ENCODE peak calls at places on chromosomes 12 and 14, in six cellular contexts. One of them, this sample, is unnamed.

GRCh38 chr14:33567003-33567735 is 383.7 kb downstream of the EGLN3 start:
- DNase-seq in ovary: no peak
- DNase-seq in endothelial cell: no peak
- DNase-seq in AG04450: no peak
- DNase-seq in omental fat pad: no peak
- DNase-seq in astrocyte of the spinal cord: no peak
- DNase-seq in this sample: no peak

GRCh38 chr14:67438969-67439368 is 27.0 kb upstream of the PLEK2 start:
- DNase-seq in ovary: no peak
- DNase-seq in endothelial cell: no peak
- DNase-seq in AG04450: no peak
- DNase-seq in omental fat pad: no peak
- DNase-seq in astrocyte of the spinal cord: no peak
- DNase-seq in this sample: no peak

GRCh38 chr14:50020799-50021198 is 95.6 kb downstream of the VCPKMT start:
- DNase-seq in ovary: no peak
- DNase-seq in endothelial cell: no peak
- DNase-seq in AG04450: no peak
- DNase-seq in omental fat pad: no peak
- DNase-seq in astrocyte of the spinal cord: no peak
- DNase-seq in this sample: no peak

GRCh38 chr12:58479403-58479802 is 440.9 kb downstream of the LRIG3 start:
- DNase-seq in ovary: no peak
- DNase-seq in endothelial cell: no peak
- DNase-seq in AG04450: no peak
- DNase-seq in omental fat pad: no peak
- DNase-seq in astrocyte of the spinal cord: no peak
- DNase-seq in this sample: no peak

GRCh38 chr12:12392428-12392827 is 35.5 kb downstream of the BORCS5 start:
- DNase-seq in ovary: no peak
- DNase-seq in endothelial cell: no peak
- DNase-seq in AG04450: no peak
- DNase-seq in omental fat pad: no peak
- DNase-seq in astrocyte of the spinal cord: no peak
- DNase-seq in this sample: no peak

GRCh38 chr12:193282-193681 is 20.7 kb downstream of the SLC6A12 start:
- DNase-seq in ovary: no peak
- DNase-seq in endothelial cell: no peak
- DNase-seq in AG04450: no peak
- DNase-seq in omental fat pad: no peak
- DNase-seq in astrocyte of the spinal cord: no peak
- DNase-seq in this sample: no peak

GRCh38 chr12:11944321-11944720 is 126.4 kb upstream of the BCL2L14 start:
- DNase-seq in ovary: no peak
- DNase-seq in endothelial cell: no peak
- DNase-seq in AG04450: no peak
- DNase-seq in omental fat pad: no peak
- DNase-seq in astrocyte of the spinal cord: peak
- DNase-seq in this sample: no peak

GRCh38 chr14:58414845-58415244 is 12.5 kb downstream of the TIMM9 start:
- DNase-seq in ovary: no peak
- DNase-seq in endothelial cell: no peak
- DNase-seq in AG04450: no peak
- DNase-seq in omental fat pad: no peak
- DNase-seq in astrocyte of the spinal cord: no peak
- DNase-seq in this sample: no peak

GRCh38 chr14:54893151-54893760 is 9.4 kb downstream of the GCH1 start:
- DNase-seq in ovary: no peak
- DNase-seq in endothelial cell: peak
- DNase-seq in AG04450: peak
- DNase-seq in omental fat pad: no peak
- DNase-seq in astrocyte of the spinal cord: peak
- DNase-seq in this sample: no peak

GRCh38 chr12:96201272-96202227 is 7.4 kb downstream of the ELK3 start:
- DNase-seq in ovary: no peak
- DNase-seq in endothelial cell: no peak
- DNase-seq in AG04450: no peak
- DNase-seq in omental fat pad: no peak
- DNase-seq in astrocyte of the spinal cord: no peak
- DNase-seq in this sample: no peak

GRCh38 chr12:69688496-69689427 is 10.3 kb downstream of the BEST3 start:
- DNase-seq in ovary: peak
- DNase-seq in endothelial cell: peak
- DNase-seq in AG04450: peak
- DNase-seq in omental fat pad: peak
- DNase-seq in astrocyte of the spinal cord: peak
- DNase-seq in this sample: no peak

GRCh38 chr14:55874785-55875184 is 243.4 kb upstream of the PELI2 start:
- DNase-seq in ovary: no peak
- DNase-seq in endothelial cell: no peak
- DNase-seq in AG04450: no peak
- DNase-seq in omental fat pad: no peak
- DNase-seq in astrocyte of the spinal cord: no peak
- DNase-seq in this sample: no peak

GRCh38 chr12:122867701-122868461 is 28.0 kb downstream of the VPS37B start:
- DNase-seq in ovary: no peak
- DNase-seq in endothelial cell: peak
- DNase-seq in AG04450: no peak
- DNase-seq in omental fat pad: no peak
- DNase-seq in astrocyte of the spinal cord: no peak
- DNase-seq in this sample: no peak

GRCh38 chr14:90839024-90839888 is 23.0 kb upstream of the TTC7B start:
- DNase-seq in ovary: peak
- DNase-seq in endothelial cell: no peak
- DNase-seq in AG04450: no peak
- DNase-seq in omental fat pad: no peak
- DNase-seq in astrocyte of the spinal cord: peak
- DNase-seq in this sample: no peak

GRCh38 chr14:55297611-55298323 is 26.5 kb downstream of the FBXO34 start:
- DNase-seq in ovary: no peak
- DNase-seq in endothelial cell: no peak
- DNase-seq in AG04450: no peak
- DNase-seq in omental fat pad: no peak
- DNase-seq in astrocyte of the spinal cord: no peak
- DNase-seq in this sample: no peak

GRCh38 chr12:119631930-119632678 is 35.8 kb upstream of the PRKAB1 start:
- DNase-seq in ovary: no peak
- DNase-seq in endothelial cell: no peak
- DNase-seq in AG04450: no peak
- DNase-seq in omental fat pad: no peak
- DNase-seq in astrocyte of the spinal cord: peak
- DNase-seq in this sample: no peak

GRCh38 chr12:3171195-3171591 is 94.0 kb downstream of the TSPAN9 start:
- DNase-seq in ovary: no peak
- DNase-seq in endothelial cell: no peak
- DNase-seq in AG04450: no peak
- DNase-seq in omental fat pad: no peak
- DNase-seq in astrocyte of the spinal cord: peak
- DNase-seq in this sample: no peak

GRCh38 chr12:29103539-29103974 is 45.5 kb upstream of the FAR2 start:
- DNase-seq in ovary: no peak
- DNase-seq in endothelial cell: no peak
- DNase-seq in AG04450: no peak
- DNase-seq in omental fat pad: no peak
- DNase-seq in astrocyte of the spinal cord: no peak
- DNase-seq in this sample: no peak

GRCh38 chr12:26271889-26272492 is 76.6 kb downstream of the SSPN start:
- DNase-seq in ovary: peak
- DNase-seq in endothelial cell: no peak
- DNase-seq in AG04450: peak
- DNase-seq in omental fat pad: peak
- DNase-seq in astrocyte of the spinal cord: peak
- DNase-seq in this sample: no peak

GRCh38 chr12:5220835-5221234 is 177.2 kb downstream of the KCNA5 start:
- DNase-seq in ovary: no peak
- DNase-seq in endothelial cell: no peak
- DNase-seq in AG04450: no peak
- DNase-seq in omental fat pad: no peak
- DNase-seq in astrocyte of the spinal cord: no peak
- DNase-seq in this sample: no peak

GRCh38 chr14:94581127-94581999 is at the start of gene SERPINA5:
- DNase-seq in ovary: peak
- DNase-seq in endothelial cell: peak
- DNase-seq in AG04450: no peak
- DNase-seq in omental fat pad: no peak
- DNase-seq in astrocyte of the spinal cord: peak
- DNase-seq in this sample: peak

GRCh38 chr14:105192866-105193731 is 12.0 kb upstream of the NUDT14 start:
- DNase-seq in ovary: no peak
- DNase-seq in endothelial cell: peak
- DNase-seq in AG04450: no peak
- DNase-seq in omental fat pad: no peak
- DNase-seq in astrocyte of the spinal cord: no peak
- DNase-seq in this sample: no peak

GRCh38 chr12:101892794-101893193 is 15.4 kb downstream of the DRAM1 start:
- DNase-seq in ovary: no peak
- DNase-seq in endothelial cell: no peak
- DNase-seq in AG04450: no peak
- DNase-seq in omental fat pad: no peak
- DNase-seq in astrocyte of the spinal cord: no peak
- DNase-seq in this sample: no peak

GRCh38 chr14:84493779-84494178 is 1036.2 kb upstream of the FLRT2 start:
- DNase-seq in ovary: no peak
- DNase-seq in endothelial cell: no peak
- DNase-seq in AG04450: no peak
- DNase-seq in omental fat pad: no peak
- DNase-seq in astrocyte of the spinal cord: peak
- DNase-seq in this sample: no peak

GRCh38 chr14:66359500-66359899 is 126.7 kb upstream of the CCDC196 start:
- DNase-seq in ovary: no peak
- DNase-seq in endothelial cell: peak
- DNase-seq in AG04450: peak
- DNase-seq in omental fat pad: no peak
- DNase-seq in astrocyte of the spinal cord: peak
- DNase-seq in this sample: no peak

GRCh38 chr12:32369202-32369601 is 30.2 kb upstream of the FGD4 start:
- DNase-seq in ovary: no peak
- DNase-seq in endothelial cell: no peak
- DNase-seq in AG04450: no peak
- DNase-seq in omental fat pad: no peak
- DNase-seq in astrocyte of the spinal cord: no peak
- DNase-seq in this sample: no peak

GRCh38 chr12:105444809-105445102 is 114.3 kb downstream of the C12orf75 start:
- DNase-seq in ovary: no peak
- DNase-seq in endothelial cell: no peak
- DNase-seq in AG04450: no peak
- DNase-seq in omental fat pad: no peak
- DNase-seq in astrocyte of the spinal cord: no peak
- DNase-seq in this sample: no peak

DNA sequence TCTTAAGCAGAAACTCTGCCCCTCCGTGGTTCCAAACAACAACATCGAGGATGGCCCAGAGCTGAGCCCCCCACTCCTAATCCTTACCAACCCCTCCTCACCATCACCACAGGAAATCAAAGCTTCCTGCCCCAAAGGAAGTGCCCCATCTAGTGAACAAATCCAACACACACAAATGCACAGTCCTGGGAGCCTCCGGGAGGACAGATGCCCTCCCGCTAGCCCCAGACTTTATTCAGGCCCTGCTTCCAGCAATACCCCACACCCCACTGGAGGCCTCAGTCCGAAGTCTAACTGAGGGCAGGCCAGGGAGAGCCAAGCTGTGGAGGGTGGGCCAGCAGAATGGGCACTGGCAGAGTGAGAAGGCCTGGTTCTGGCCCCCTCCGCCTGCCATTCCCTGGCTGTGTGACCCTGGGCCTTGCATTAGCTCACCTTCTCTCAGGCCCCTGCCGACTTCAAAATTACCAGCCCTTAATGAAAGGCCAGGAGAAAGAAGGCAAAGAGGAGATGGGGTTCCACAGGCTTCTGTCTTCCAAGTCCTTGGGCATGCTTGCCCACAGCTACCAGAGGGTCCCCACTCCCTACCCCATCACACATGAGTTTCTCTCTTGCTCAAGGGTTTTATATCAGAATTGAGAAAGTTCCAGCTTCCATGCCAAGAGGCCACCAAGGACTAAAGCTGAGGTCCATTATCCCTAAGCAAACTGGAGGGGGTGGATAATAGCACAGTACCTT is 2.3 kb downstream of the HDAC7 start:
- DNase-seq in ovary: no peak
- DNase-seq in endothelial cell: no peak
- DNase-seq in AG04450: no peak
- DNase-seq in omental fat pad: no peak
- DNase-seq in astrocyte of the spinal cord: no peak
- DNase-seq in this sample: no peak
- TF ChIP-seq CTCF in ovary: no peak
- TF ChIP-seq CTCF in endothelial cell: no peak
- TF ChIP-seq CTCF in AG04450: peak
- TF ChIP-seq CTCF in omental fat pad: no peak
- TF ChIP-seq CTCF in astrocyte of the spinal cord: peak
- TF ChIP-seq CTCF in this sample: no peak

DNA sequence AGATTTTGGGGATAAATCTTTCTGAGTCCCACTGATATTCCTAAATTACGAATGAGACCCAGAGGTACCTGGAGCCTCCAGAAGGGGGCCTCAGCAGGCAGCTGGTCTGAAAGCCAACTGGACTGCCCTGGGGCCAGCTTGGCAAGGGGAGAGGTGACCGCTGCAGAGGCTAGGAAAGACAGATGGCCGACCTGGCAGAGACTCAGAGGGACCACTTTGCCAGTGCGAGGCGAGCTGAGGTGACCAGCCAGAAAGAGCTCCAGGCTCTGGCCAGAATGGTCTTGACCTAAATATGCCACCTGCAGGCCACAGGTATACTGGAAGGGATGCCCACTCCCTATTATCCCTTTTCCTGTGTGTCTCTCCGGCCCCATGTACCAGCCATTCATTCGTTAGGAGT is 256.8 kb upstream of the GARIN6 start:
- DNase-seq in ovary: no peak
- DNase-seq in endothelial cell: peak
- DNase-seq in AG04450: no peak
- DNase-seq in omental fat pad: no peak
- DNase-seq in astrocyte of the spinal cord: no peak
- DNase-seq in this sample: peak
- TF ChIP-seq CTCF in ovary: no peak
- TF ChIP-seq CTCF in endothelial cell: peak
- TF ChIP-seq CTCF in AG04450: no peak
- TF ChIP-seq CTCF in omental fat pad: no peak
- TF ChIP-seq CTCF in astrocyte of the spinal cord: peak
- TF ChIP-seq CTCF in this sample: peak

DNA sequence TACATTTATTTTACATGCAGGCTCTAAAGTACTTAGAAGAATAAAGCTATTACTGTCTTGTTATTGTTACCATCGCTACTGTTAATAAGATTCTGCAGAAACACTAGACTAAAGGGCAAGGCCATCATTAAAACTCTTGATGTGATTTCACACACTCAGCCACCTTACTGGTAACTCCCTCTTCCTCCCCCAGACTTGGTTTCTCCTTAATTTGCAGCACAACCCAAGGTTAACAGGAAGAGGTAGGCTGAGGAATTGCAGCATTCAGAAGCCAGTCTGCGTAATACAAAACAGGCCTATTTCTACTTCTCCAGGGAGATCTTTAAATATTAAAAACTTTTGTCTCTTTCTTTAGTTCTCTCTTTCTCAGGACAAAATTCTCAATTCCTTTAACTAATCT is 210.3 kb downstream of the BTG1 start:
- DNase-seq in ovary: no peak
- DNase-seq in endothelial cell: no peak
- DNase-seq in AG04450: no peak
- DNase-seq in omental fat pad: no peak
- DNase-seq in astrocyte of the spinal cord: no peak
- DNase-seq in this sample: no peak
- TF ChIP-seq CTCF in ovary: no peak
- TF ChIP-seq CTCF in endothelial cell: no peak
- TF ChIP-seq CTCF in AG04450: no peak
- TF ChIP-seq CTCF in omental fat pad: no peak
- TF ChIP-seq CTCF in astrocyte of the spinal cord: no peak
- TF ChIP-seq CTCF in this sample: no peak

GRCh38 chr14:70339039-70339438 is 20.4 kb downstream of the COX16 start:
- DNase-seq in ovary: no peak
- DNase-seq in endothelial cell: no peak
- DNase-seq in AG04450: no peak
- DNase-seq in omental fat pad: no peak
- DNase-seq in astrocyte of the spinal cord: no peak
- DNase-seq in this sample: no peak
- TF ChIP-seq CTCF in ovary: no peak
- TF ChIP-seq CTCF in endothelial cell: no peak
- TF ChIP-seq CTCF in AG04450: no peak
- TF ChIP-seq CTCF in omental fat pad: no peak
- TF ChIP-seq CTCF in astrocyte of the spinal cord: no peak
- TF ChIP-seq CTCF in this sample: peak

This sample was measured in glutamatergic neuron.